ENCODE peak calls at places on chromosome 14, in four cellular contexts. One of them, this sample, is unnamed.

GRCh38 chr14:54364555-54365415 is 32.0 kb upstream of the CDKN3 start:
- DNase-seq in epithelial cell of esophagus: peak
- DNase-seq in activated T-helper 1 cell treated with anti-CD3 and anti-CD28 coated beads, Interleukin-2, amount 50 U/mL, for 16 hours: no peak
- DNase-seq in fibroblast of mammary gland: peak
- DNase-seq in this sample: peak

GRCh38 chr14:34911209-34912150 is 36.3 kb upstream of the BAZ1A start:
- DNase-seq in epithelial cell of esophagus: no peak
- DNase-seq in activated T-helper 1 cell treated with anti-CD3 and anti-CD28 coated beads, Interleukin-2, amount 50 U/mL, for 16 hours: no peak
- DNase-seq in fibroblast of mammary gland: peak
- DNase-seq in this sample: peak

GRCh38 chr14:32574269-32574668 is 245.2 kb downstream of the AKAP6 start:
- DNase-seq in epithelial cell of esophagus: no peak
- DNase-seq in activated T-helper 1 cell treated with anti-CD3 and anti-CD28 coated beads, Interleukin-2, amount 50 U/mL, for 16 hours: no peak
- DNase-seq in fibroblast of mammary gland: no peak
- DNase-seq in this sample: no peak

GRCh38 chr14:62206456-62206855 is 444.2 kb downstream of the SNAPC1 start:
- DNase-seq in epithelial cell of esophagus: peak
- DNase-seq in activated T-helper 1 cell treated with anti-CD3 and anti-CD28 coated beads, Interleukin-2, amount 50 U/mL, for 16 hours: no peak
- DNase-seq in fibroblast of mammary gland: peak
- DNase-seq in this sample: peak

GRCh38 chr14:77649326-77649725 is 32.9 kb upstream of the SPTLC2 start:
- DNase-seq in epithelial cell of esophagus: no peak
- DNase-seq in activated T-helper 1 cell treated with anti-CD3 and anti-CD28 coated beads, Interleukin-2, amount 50 U/mL, for 16 hours: no peak
- DNase-seq in fibroblast of mammary gland: peak
- DNase-seq in this sample: peak

GRCh38 chr14:53458368-53458814 is 305.3 kb upstream of the DDHD1 start:
- DNase-seq in epithelial cell of esophagus: peak
- DNase-seq in activated T-helper 1 cell treated with anti-CD3 and anti-CD28 coated beads, Interleukin-2, amount 50 U/mL, for 16 hours: no peak
- DNase-seq in fibroblast of mammary gland: peak
- DNase-seq in this sample: peak

GRCh38 chr14:97198813-97199212 is 401.6 kb downstream of the VRK1 start:
- DNase-seq in epithelial cell of esophagus: no peak
- DNase-seq in activated T-helper 1 cell treated with anti-CD3 and anti-CD28 coated beads, Interleukin-2, amount 50 U/mL, for 16 hours: no peak
- DNase-seq in fibroblast of mammary gland: no peak
- DNase-seq in this sample: no peak

GRCh38 chr14:92437309-92437708 is 76.3 kb upstream of the RIN3 start:
- DNase-seq in epithelial cell of esophagus: no peak
- DNase-seq in activated T-helper 1 cell treated with anti-CD3 and anti-CD28 coated beads, Interleukin-2, amount 50 U/mL, for 16 hours: no peak
- DNase-seq in fibroblast of mammary gland: no peak
- DNase-seq in this sample: no peak

This sample was measured in HCEC 1CT.